ENCODE peak calls at places on chromosomes 7 and 10, in eight cellular contexts. F is BE2C; U is GM12865; L is CD8-positive, alpha-beta memory T cell; S is body of pancreas; B is Jurkat, Clone E6-1; X is upper lobe of right lung; O is CD4-positive, CD25-positive, alpha-beta regulatory T cell. P is an unnamed sample.

GRCh38 chr10:80487791-80488538 is 33.9 kb downstream of the TSPAN14 start:
- DNase-seq in F (no peak), U (no peak), L (peak), S (peak), B (no peak), X (peak), O (peak), P (no peak)

GRCh38 chr10:72044417-72045041 is 43.8 kb downstream of the SPOCK2 start:
- DNase-seq in F (peak), U (no peak), L (no peak), S (peak), B (no peak), X (no peak), O (no peak), P (peak)

GRCh38 chr10:26697922-26698608 is 564 bp downstream of the PDSS1 start:
- DNase-seq in F (no peak), U (no peak), L (no peak), S (no peak), B (no peak), X (no peak), O (no peak), P (no peak)

GRCh38 chr10:121340176-121340850 is 257.9 kb downstream of the FGFR2 start:
- DNase-seq in F (no peak), U (no peak), L (no peak), S (no peak), B (no peak), X (no peak), O (no peak), P (no peak)

GRCh38 chr7:35550831-35551230 is 144.1 kb downstream of the HERPUD2 start:
- DNase-seq in F (no peak), U (no peak), L (no peak), S (no peak), B (no peak), X (no peak), O (no peak), P (no peak)

GRCh38 chr10:30857803-30858202 is 173.9 kb downstream of the ZNF438 start:
- DNase-seq in F (no peak), U (no peak), L (no peak), S (peak), B (no peak), X (no peak), O (no peak), P (no peak)

GRCh38 chr10:26215923-26216576 is 524 bp upstream of the GAD2 start:
- DNase-seq in F (no peak), U (no peak), L (no peak), S (peak), B (peak), X (peak), O (peak), P (no peak)

GRCh38 chr10:74906631-74907030 is 80.2 kb downstream of the KAT6B start:
- DNase-seq in F (no peak), U (no peak), L (no peak), S (no peak), B (no peak), X (no peak), O (no peak), P (no peak)

GRCh38 chr7:76507723-76508406 is 2.5 kb upstream of the UPK3B start:
- DNase-seq in F (no peak), U (no peak), L (no peak), S (no peak), B (no peak), X (no peak), O (no peak), P (no peak)

GRCh38 chr7:94129443-94130140 is 125.4 kb upstream of the BET1 start:
- DNase-seq in F (no peak), U (no peak), L (no peak), S (no peak), B (no peak), X (no peak), O (no peak), P (no peak)

GRCh38 chr10:50416885-50417284 is 165.6 kb upstream of the ASAH2 start:
- DNase-seq in F (no peak), U (peak), L (no peak), S (no peak), B (no peak), X (no peak), O (no peak), P (no peak)

GRCh38 chr10:25336330-25336729 is 161.5 kb downstream of the GPR158 start:
- DNase-seq in F (peak), U (no peak), L (no peak), S (no peak), B (no peak), X (no peak), O (no peak), P (no peak)

GRCh38 chr10:28878236-28878970 is 201.1 kb downstream of the BAMBI start:
- DNase-seq in F (peak), U (no peak), L (no peak), S (peak), B (no peak), X (no peak), O (no peak), P (no peak)

GRCh38 chr7:150755473-150756099 is 18.4 kb downstream of the GIMAP5 start:
- DNase-seq in F (no peak), U (peak), L (peak), S (no peak), B (peak), X (no peak), O (peak), P (no peak)

GRCh38 chr7:150897502-150898474 is 45.5 kb downstream of the AOC1 start:
- DNase-seq in F (no peak), U (peak), L (no peak), S (no peak), B (no peak), X (no peak), O (no peak), P (no peak)

GRCh38 chr7:877312-878232 is 1.2 kb downstream of the GET4 start:
- DNase-seq in F (no peak), U (peak), L (no peak), S (peak), B (no peak), X (peak), O (peak), P (no peak)

GRCh38 chr10:120729508-120729907 is 121.7 kb upstream of the WDR11 start:
- DNase-seq in F (no peak), U (no peak), L (no peak), S (no peak), B (no peak), X (no peak), O (no peak), P (no peak)

GRCh38 chr10:1324914-1325313 is 268.7 kb downstream of the WDR37 start:
- DNase-seq in F (no peak), U (no peak), L (no peak), S (no peak), B (no peak), X (no peak), O (no peak), P (no peak)

DNA sequence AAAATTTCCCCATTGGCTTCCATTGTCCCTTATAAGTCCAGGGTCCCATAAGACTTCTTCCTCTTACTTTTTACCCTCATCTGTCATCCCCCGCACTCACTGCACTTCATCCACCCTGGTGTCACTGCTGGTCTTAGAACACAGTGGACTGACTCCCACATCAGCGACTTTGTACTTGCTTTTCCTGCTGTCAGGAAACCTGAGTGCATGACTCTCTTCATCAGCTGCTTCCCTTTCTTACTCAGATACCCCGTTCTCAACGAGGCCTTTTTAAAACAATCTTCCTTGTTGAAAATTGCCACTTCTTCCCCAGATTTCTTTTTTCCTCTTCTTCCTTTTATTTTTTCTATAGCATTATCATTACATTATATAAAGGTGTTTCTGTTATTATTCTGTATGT is 305.4 kb downstream of the SDK1 start:
- DNase-seq in F (no peak), U (no peak), L (no peak), S (no peak), B (no peak), X (no peak), O (no peak), P (no peak)
- H3K4me3 ChIP-seq in F (no peak), U (no peak), L (no peak), S (no peak), B (no peak), X (no peak), O (no peak), P (no peak)

DNA sequence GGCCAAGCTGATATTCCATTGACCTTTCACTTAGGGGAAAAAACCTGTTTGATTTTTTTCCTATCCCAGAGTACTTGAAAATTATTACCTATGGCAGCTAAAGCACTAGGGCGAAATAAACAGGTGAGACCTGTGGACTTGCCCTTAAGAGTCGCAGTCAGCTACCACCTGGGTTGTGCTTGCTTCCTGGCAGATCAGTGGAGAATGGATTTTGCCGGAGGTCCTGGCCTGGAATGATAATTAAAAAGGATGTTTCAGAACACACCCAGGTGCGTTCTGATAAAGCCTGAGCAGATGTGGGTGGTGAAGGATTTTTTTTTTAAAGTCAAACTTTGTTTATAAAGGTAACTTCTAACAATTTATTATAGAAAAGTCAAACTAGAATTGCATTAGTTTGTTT is 59.1 kb downstream of the AUTS2 start:
- DNase-seq in F (no peak), U (no peak), L (no peak), S (no peak), B (no peak), X (no peak), O (no peak), P (no peak)
- H3K4me3 ChIP-seq in F (peak), U (no peak), L (no peak), S (no peak), B (no peak), X (no peak), O (no peak), P (no peak)

GRCh38 chr7:117320523-117320922 is 2.3 kb downstream of the WNT2 start:
- DNase-seq in F (no peak), U (no peak), L (no peak), S (no peak), B (no peak), X (no peak), O (no peak), P (no peak)

GRCh38 chr7:117323877-117324699 is 1.2 kb upstream of the WNT2 start:
- DNase-seq in F (peak), U (peak), L (no peak), S (peak), B (no peak), X (peak), O (peak), P (no peak)

GRCh38 chr7:117323585-117323876 is 673 bp upstream of the WNT2 start:
- DNase-seq in F (no peak), U (peak), L (no peak), S (no peak), B (no peak), X (no peak), O (peak), P (no peak)

GRCh38 chr7:117324940-117325339 is 2.1 kb upstream of the WNT2 start:
- DNase-seq in F (no peak), U (no peak), L (no peak), S (no peak), B (no peak), X (no peak), O (no peak), P (no peak)

DNA sequence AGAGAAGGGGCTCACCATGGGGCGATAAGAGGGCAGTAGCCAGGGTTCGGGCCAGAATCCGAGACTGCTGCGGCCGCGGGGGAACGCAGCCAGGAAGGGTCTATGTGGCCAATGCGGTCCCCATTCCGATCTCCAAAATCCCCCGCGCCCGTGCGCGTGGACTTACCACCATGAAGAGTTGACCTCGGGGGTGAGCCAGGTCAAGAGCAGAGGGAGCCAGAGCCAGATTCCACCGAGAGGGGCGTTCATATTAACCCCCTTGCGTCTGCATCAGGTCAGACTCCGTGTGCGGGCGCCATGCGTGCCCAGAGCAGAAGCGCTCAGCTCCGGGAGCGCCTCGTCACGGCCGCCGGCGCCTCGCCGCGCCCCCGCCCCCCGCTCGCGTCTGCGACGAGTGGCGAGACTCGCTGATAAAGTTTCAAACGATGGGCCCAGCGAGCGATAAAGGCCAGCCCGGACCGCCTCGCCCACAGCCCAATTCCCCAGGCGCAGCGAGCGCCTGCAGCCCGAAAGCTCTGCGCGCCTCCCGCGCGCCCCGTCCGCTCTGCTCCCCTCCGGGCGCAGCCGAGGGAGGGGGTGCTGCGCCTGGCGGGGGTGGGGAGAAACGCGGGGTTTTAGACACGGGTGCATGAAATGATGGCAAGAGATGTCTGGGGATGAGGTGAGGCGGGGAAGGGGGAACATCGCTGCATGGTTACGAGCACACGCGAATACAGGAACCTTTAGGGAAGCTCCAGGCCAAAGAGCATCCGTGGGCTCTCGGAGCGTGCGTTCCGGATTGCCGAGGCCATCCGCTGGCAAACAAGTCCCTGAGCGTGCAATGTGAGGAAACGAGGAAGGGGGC is at the start of gene WNT2:
- DNase-seq in F (no peak), U (peak), L (no peak), S (no peak), B (no peak), X (no peak), O (no peak), P (no peak)
- H3K4me3 ChIP-seq in F (peak), U (peak), L (no peak), S (no peak), B (no peak), X (peak), O (no peak), P (peak)

GRCh38 chr7:48165157-48165556 is 6.1 kb upstream of the ABCA13 start:
- DNase-seq in F (no peak), U (no peak), L (no peak), S (no peak), B (no peak), X (no peak), O (no peak), P (no peak)
- H3K4me3 ChIP-seq in F (no peak), U (no peak), L (no peak), S (no peak), B (no peak), X (no peak), O (no peak), P (no peak)

GRCh38 chr7:79823246-79823951 is 311.2 kb upstream of the GNAI1 start:
- DNase-seq in F (no peak), U (no peak), L (no peak), S (no peak), B (no peak), X (no peak), O (no peak), P (no peak)
- H3K4me3 ChIP-seq in F (no peak), U (no peak), L (no peak), S (no peak), B (no peak), X (no peak), O (no peak), P (no peak)

GRCh38 chr10:97494151-97494550 is 4.1 kb downstream of the MMS19 start:
- DNase-seq in F (no peak), U (no peak), L (no peak), S (no peak), B (no peak), X (no peak), O (no peak), P (no peak)

GRCh38 chr10:97498841-97499560 is at the start of gene UBTD1:
- DNase-seq in F (peak), U (peak), L (no peak), S (peak), B (no peak), X (peak), O (peak), P (peak)

GRCh38 chr10:97498076-97498840 is at the start of gene MMS19:
- DNase-seq in F (peak), U (peak), L (peak), S (peak), B (peak), X (peak), O (peak), P (peak)

GRCh38 chr10:97497572-97498075 is 598 bp downstream of the MMS19 start:
- DNase-seq in F (peak), U (peak), L (peak), S (peak), B (peak), X (peak), O (peak), P (peak)

DNA sequence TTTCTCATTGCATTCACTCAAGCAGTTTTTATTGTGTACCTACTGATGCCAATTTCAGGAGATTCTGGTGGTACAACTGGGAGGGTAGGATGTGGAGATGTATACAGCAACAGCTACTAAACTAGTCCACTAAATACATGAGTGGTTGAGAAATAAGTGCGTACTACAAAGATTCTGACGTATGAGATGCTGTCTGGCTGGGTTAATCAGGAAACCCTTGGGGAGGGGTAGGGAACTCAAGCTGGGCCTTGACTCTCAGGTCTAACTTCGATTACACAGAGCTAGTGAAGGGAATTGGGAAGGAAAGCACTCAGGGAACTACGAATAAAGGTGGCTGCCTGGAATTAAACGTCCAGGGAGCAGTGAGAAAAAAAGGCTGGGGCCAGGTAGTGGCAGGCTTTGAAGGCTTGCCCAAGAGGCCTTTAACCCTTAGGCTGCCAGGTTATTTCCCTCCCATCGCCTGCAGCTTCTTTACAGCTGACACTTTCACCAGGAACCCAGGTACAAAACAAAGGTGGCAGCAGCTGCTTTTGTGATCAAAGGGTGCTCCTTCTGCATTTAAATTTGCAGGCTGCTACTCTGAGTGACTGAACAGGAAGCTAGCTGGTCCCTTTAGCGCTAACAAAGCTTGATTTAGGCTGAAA is 3.2 kb downstream of the MMS19 start:
- DNase-seq in F (no peak), U (no peak), L (no peak), S (no peak), B (peak), X (no peak), O (peak), P (no peak)
- H3K4me3 ChIP-seq in F (no peak), U (no peak), L (no peak), S (no peak), B (no peak), X (no peak), O (no peak), P (peak)

GRCh38 chr7:101717986-101718746 is 89.1 kb upstream of the MYL10 start:
- DNase-seq in F (no peak), U (no peak), L (no peak), S (no peak), B (no peak), X (no peak), O (no peak), P (no peak)
- H3K4me3 ChIP-seq in F (no peak), U (no peak), L (no peak), S (no peak), B (no peak), X (no peak), O (no peak), P (no peak)

GRCh38 chr10:101012525-101013364 is 13.1 kb downstream of the LZTS2 start:
- DNase-seq in F (peak), U (peak), L (peak), S (peak), B (peak), X (peak), O (peak), P (peak)
- H3K4me3 ChIP-seq in F (no peak), U (no peak), L (no peak), S (no peak), B (no peak), X (no peak), O (no peak), P (no peak)

GRCh38 chr7:108669958-108670357 is 100.3 kb downstream of the DNAJB9 start:
- DNase-seq in F (no peak), U (no peak), L (no peak), S (no peak), B (no peak), X (no peak), O (no peak), P (no peak)
- H3K4me3 ChIP-seq in F (no peak), U (no peak), L (no peak), S (no peak), B (no peak), X (no peak), O (no peak), P (no peak)

GRCh38 chr10:9060314-9060713 is 1005.8 kb downstream of the GATA3 start:
- DNase-seq in F (peak), U (no peak), L (no peak), S (no peak), B (no peak), X (no peak), O (peak), P (no peak)
- H3K4me3 ChIP-seq in F (no peak), U (no peak), L (no peak), S (no peak), B (no peak), X (no peak), O (peak), P (no peak)

P was measured in dorsolateral prefrontal cortex.